ENCODE peak calls at places on chromosomes 2 and 18, in eight cellular contexts. One of them, this sample, is unnamed.

GRCh38 chr18:63322908-63323634 is 3.5 kb upstream of the BCL2 start:
- DNase-seq in NCI-H1694: peak
- DNase-seq in HEK293T: peak
- DNase-seq in stimulated activated CD4-positive, alpha-beta T cell treated with anti-CD3 and anti-CD28 coated beads, TNF-alpha, amount 100 ng/mL, for 1 hour: no peak
- DNase-seq in effector memory CD4-positive, alpha-beta T cell: peak
- DNase-seq in activated CD4-positive, alpha-beta T cell treated with anti-CD3 and anti-CD28 coated beads for 1 hour: peak
- DNase-seq in right cardiac atrium: peak
- DNase-seq in GM04504: no peak
- DNase-seq in this sample: no peak

GRCh38 chr18:32724071-32724696 is 48.6 kb downstream of the KLHL14 start:
- DNase-seq in NCI-H1694: no peak
- DNase-seq in HEK293T: peak
- DNase-seq in stimulated activated CD4-positive, alpha-beta T cell treated with anti-CD3 and anti-CD28 coated beads, TNF-alpha, amount 100 ng/mL, for 1 hour: no peak
- DNase-seq in effector memory CD4-positive, alpha-beta T cell: no peak
- DNase-seq in activated CD4-positive, alpha-beta T cell treated with anti-CD3 and anti-CD28 coated beads for 1 hour: no peak
- DNase-seq in right cardiac atrium: no peak
- DNase-seq in GM04504: no peak
- DNase-seq in this sample: no peak

GRCh38 chr2:159939946-159940345 is 122.5 kb downstream of the PLA2R1 start:
- DNase-seq in NCI-H1694: peak
- DNase-seq in HEK293T: peak
- DNase-seq in stimulated activated CD4-positive, alpha-beta T cell treated with anti-CD3 and anti-CD28 coated beads, TNF-alpha, amount 100 ng/mL, for 1 hour: no peak
- DNase-seq in effector memory CD4-positive, alpha-beta T cell: no peak
- DNase-seq in activated CD4-positive, alpha-beta T cell treated with anti-CD3 and anti-CD28 coated beads for 1 hour: no peak
- DNase-seq in right cardiac atrium: no peak
- DNase-seq in GM04504: no peak
- DNase-seq in this sample: no peak

GRCh38 chr2:122741403-122741802 is 986.0 kb downstream of the TSN start:
- DNase-seq in NCI-H1694: no peak
- DNase-seq in HEK293T: no peak
- DNase-seq in stimulated activated CD4-positive, alpha-beta T cell treated with anti-CD3 and anti-CD28 coated beads, TNF-alpha, amount 100 ng/mL, for 1 hour: no peak
- DNase-seq in effector memory CD4-positive, alpha-beta T cell: no peak
- DNase-seq in activated CD4-positive, alpha-beta T cell treated with anti-CD3 and anti-CD28 coated beads for 1 hour: no peak
- DNase-seq in right cardiac atrium: no peak
- DNase-seq in GM04504: no peak
- DNase-seq in this sample: no peak

GRCh38 chr18:7393080-7393479 is 162.2 kb downstream of the LRRC30 start:
- DNase-seq in NCI-H1694: no peak
- DNase-seq in HEK293T: no peak
- DNase-seq in stimulated activated CD4-positive, alpha-beta T cell treated with anti-CD3 and anti-CD28 coated beads, TNF-alpha, amount 100 ng/mL, for 1 hour: no peak
- DNase-seq in effector memory CD4-positive, alpha-beta T cell: no peak
- DNase-seq in activated CD4-positive, alpha-beta T cell treated with anti-CD3 and anti-CD28 coated beads for 1 hour: no peak
- DNase-seq in right cardiac atrium: no peak
- DNase-seq in GM04504: no peak
- DNase-seq in this sample: no peak

GRCh38 chr18:39345321-39345720 is 1779.7 kb upstream of the CELF4 start:
- DNase-seq in NCI-H1694: no peak
- DNase-seq in HEK293T: no peak
- DNase-seq in stimulated activated CD4-positive, alpha-beta T cell treated with anti-CD3 and anti-CD28 coated beads, TNF-alpha, amount 100 ng/mL, for 1 hour: no peak
- DNase-seq in effector memory CD4-positive, alpha-beta T cell: no peak
- DNase-seq in activated CD4-positive, alpha-beta T cell treated with anti-CD3 and anti-CD28 coated beads for 1 hour: no peak
- DNase-seq in right cardiac atrium: no peak
- DNase-seq in GM04504: peak
- DNase-seq in this sample: no peak

GRCh38 chr2:232235716-232236115 is 142.8 kb upstream of the ALPP start:
- DNase-seq in NCI-H1694: no peak
- DNase-seq in HEK293T: peak
- DNase-seq in stimulated activated CD4-positive, alpha-beta T cell treated with anti-CD3 and anti-CD28 coated beads, TNF-alpha, amount 100 ng/mL, for 1 hour: no peak
- DNase-seq in effector memory CD4-positive, alpha-beta T cell: no peak
- DNase-seq in activated CD4-positive, alpha-beta T cell treated with anti-CD3 and anti-CD28 coated beads for 1 hour: no peak
- DNase-seq in right cardiac atrium: no peak
- DNase-seq in GM04504: no peak
- DNase-seq in this sample: no peak

GRCh38 chr2:237946423-237946822 is 20.4 kb upstream of the UBE2F start:
- DNase-seq in NCI-H1694: no peak
- DNase-seq in HEK293T: no peak
- DNase-seq in stimulated activated CD4-positive, alpha-beta T cell treated with anti-CD3 and anti-CD28 coated beads, TNF-alpha, amount 100 ng/mL, for 1 hour: no peak
- DNase-seq in effector memory CD4-positive, alpha-beta T cell: no peak
- DNase-seq in activated CD4-positive, alpha-beta T cell treated with anti-CD3 and anti-CD28 coated beads for 1 hour: no peak
- DNase-seq in right cardiac atrium: no peak
- DNase-seq in GM04504: no peak
- DNase-seq in this sample: no peak

GRCh38 chr18:7417742-7418141 is 149.4 kb upstream of the PTPRM start:
- DNase-seq in NCI-H1694: no peak
- DNase-seq in HEK293T: no peak
- DNase-seq in stimulated activated CD4-positive, alpha-beta T cell treated with anti-CD3 and anti-CD28 coated beads, TNF-alpha, amount 100 ng/mL, for 1 hour: no peak
- DNase-seq in effector memory CD4-positive, alpha-beta T cell: no peak
- DNase-seq in activated CD4-positive, alpha-beta T cell treated with anti-CD3 and anti-CD28 coated beads for 1 hour: no peak
- DNase-seq in right cardiac atrium: no peak
- DNase-seq in GM04504: peak
- DNase-seq in this sample: no peak

GRCh38 chr2:181552808-181553207 is 95.6 kb downstream of the ITGA4 start:
- DNase-seq in NCI-H1694: no peak
- DNase-seq in HEK293T: no peak
- DNase-seq in stimulated activated CD4-positive, alpha-beta T cell treated with anti-CD3 and anti-CD28 coated beads, TNF-alpha, amount 100 ng/mL, for 1 hour: no peak
- DNase-seq in effector memory CD4-positive, alpha-beta T cell: no peak
- DNase-seq in activated CD4-positive, alpha-beta T cell treated with anti-CD3 and anti-CD28 coated beads for 1 hour: no peak
- DNase-seq in right cardiac atrium: no peak
- DNase-seq in GM04504: peak
- DNase-seq in this sample: no peak

GRCh38 chr2:117771969-117772630 is 42.4 kb upstream of the DDX18 start:
- DNase-seq in NCI-H1694: peak
- DNase-seq in HEK293T: no peak
- DNase-seq in stimulated activated CD4-positive, alpha-beta T cell treated with anti-CD3 and anti-CD28 coated beads, TNF-alpha, amount 100 ng/mL, for 1 hour: no peak
- DNase-seq in effector memory CD4-positive, alpha-beta T cell: no peak
- DNase-seq in activated CD4-positive, alpha-beta T cell treated with anti-CD3 and anti-CD28 coated beads for 1 hour: no peak
- DNase-seq in right cardiac atrium: no peak
- DNase-seq in GM04504: no peak
- DNase-seq in this sample: no peak

GRCh38 chr2:155218945-155219344 is 520.5 kb downstream of the KCNJ3 start:
- DNase-seq in NCI-H1694: no peak
- DNase-seq in HEK293T: no peak
- DNase-seq in stimulated activated CD4-positive, alpha-beta T cell treated with anti-CD3 and anti-CD28 coated beads, TNF-alpha, amount 100 ng/mL, for 1 hour: no peak
- DNase-seq in effector memory CD4-positive, alpha-beta T cell: no peak
- DNase-seq in activated CD4-positive, alpha-beta T cell treated with anti-CD3 and anti-CD28 coated beads for 1 hour: no peak
- DNase-seq in right cardiac atrium: no peak
- DNase-seq in GM04504: no peak
- DNase-seq in this sample: no peak

GRCh38 chr2:138446043-138446442 is 55.5 kb upstream of the SPOPL start:
- DNase-seq in NCI-H1694: no peak
- DNase-seq in HEK293T: no peak
- DNase-seq in stimulated activated CD4-positive, alpha-beta T cell treated with anti-CD3 and anti-CD28 coated beads, TNF-alpha, amount 100 ng/mL, for 1 hour: no peak
- DNase-seq in effector memory CD4-positive, alpha-beta T cell: no peak
- DNase-seq in activated CD4-positive, alpha-beta T cell treated with anti-CD3 and anti-CD28 coated beads for 1 hour: no peak
- DNase-seq in right cardiac atrium: no peak
- DNase-seq in GM04504: no peak
- DNase-seq in this sample: no peak

GRCh38 chr2:101518470-101519172 is 43.7 kb upstream of the RFX8 start:
- DNase-seq in NCI-H1694: peak
- DNase-seq in HEK293T: peak
- DNase-seq in stimulated activated CD4-positive, alpha-beta T cell treated with anti-CD3 and anti-CD28 coated beads, TNF-alpha, amount 100 ng/mL, for 1 hour: no peak
- DNase-seq in effector memory CD4-positive, alpha-beta T cell: no peak
- DNase-seq in activated CD4-positive, alpha-beta T cell treated with anti-CD3 and anti-CD28 coated beads for 1 hour: no peak
- DNase-seq in right cardiac atrium: peak
- DNase-seq in GM04504: no peak
- DNase-seq in this sample: peak

GRCh38 chr2:191954446-191954845 is 107.6 kb upstream of the CAVIN2 start:
- DNase-seq in NCI-H1694: no peak
- DNase-seq in HEK293T: no peak
- DNase-seq in stimulated activated CD4-positive, alpha-beta T cell treated with anti-CD3 and anti-CD28 coated beads, TNF-alpha, amount 100 ng/mL, for 1 hour: no peak
- DNase-seq in effector memory CD4-positive, alpha-beta T cell: no peak
- DNase-seq in activated CD4-positive, alpha-beta T cell treated with anti-CD3 and anti-CD28 coated beads for 1 hour: no peak
- DNase-seq in right cardiac atrium: no peak
- DNase-seq in GM04504: no peak
- DNase-seq in this sample: no peak

GRCh38 chr2:177573120-177573519 is 180.5 kb downstream of the AGPS start:
- DNase-seq in NCI-H1694: peak
- DNase-seq in HEK293T: no peak
- DNase-seq in stimulated activated CD4-positive, alpha-beta T cell treated with anti-CD3 and anti-CD28 coated beads, TNF-alpha, amount 100 ng/mL, for 1 hour: no peak
- DNase-seq in effector memory CD4-positive, alpha-beta T cell: no peak
- DNase-seq in activated CD4-positive, alpha-beta T cell treated with anti-CD3 and anti-CD28 coated beads for 1 hour: no peak
- DNase-seq in right cardiac atrium: no peak
- DNase-seq in GM04504: no peak
- DNase-seq in this sample: no peak

GRCh38 chr18:58225101-58225500 is 181.1 kb downstream of the NEDD4L start:
- DNase-seq in NCI-H1694: no peak
- DNase-seq in HEK293T: no peak
- DNase-seq in stimulated activated CD4-positive, alpha-beta T cell treated with anti-CD3 and anti-CD28 coated beads, TNF-alpha, amount 100 ng/mL, for 1 hour: no peak
- DNase-seq in effector memory CD4-positive, alpha-beta T cell: no peak
- DNase-seq in activated CD4-positive, alpha-beta T cell treated with anti-CD3 and anti-CD28 coated beads for 1 hour: no peak
- DNase-seq in right cardiac atrium: no peak
- DNase-seq in GM04504: no peak
- DNase-seq in this sample: no peak

GRCh38 chr2:177314194-177314593 is 49.7 kb upstream of the NFE2L2 start:
- DNase-seq in NCI-H1694: no peak
- DNase-seq in HEK293T: peak
- DNase-seq in stimulated activated CD4-positive, alpha-beta T cell treated with anti-CD3 and anti-CD28 coated beads, TNF-alpha, amount 100 ng/mL, for 1 hour: no peak
- DNase-seq in effector memory CD4-positive, alpha-beta T cell: no peak
- DNase-seq in activated CD4-positive, alpha-beta T cell treated with anti-CD3 and anti-CD28 coated beads for 1 hour: no peak
- DNase-seq in right cardiac atrium: no peak
- DNase-seq in GM04504: peak
- DNase-seq in this sample: no peak

This sample was measured in kidney.